ENCODE peak calls at places on chromosomes 16 and 17, in eight cellular contexts. H is CD4-positive, alpha-beta T cell; A is T-helper 1 cell; L is transverse colon; N is activated CD8-positive, alpha-beta memory T cell treated with anti-CD3 and anti-CD28 coated beads for 4 hours; T is pons; K is adrenal gland; D is caudate nucleus. C is an unnamed sample.

GRCh38 chr16:49608095-49608494 is 234.5 kb downstream of the C16orf78 start:
- DNase-seq in N (no peak), A (no peak), D (no peak), T (no peak), H (no peak), K (no peak), L (no peak), C (no peak)

GRCh38 chr17:52754838-52755237 is 596.3 kb upstream of the CA10 start:
- DNase-seq in L (no peak), N (no peak), H (no peak), D (no peak), K (no peak), T (no peak), A (no peak), C (no peak)

GRCh38 chr16:50313596-50314483 is 47.5 kb downstream of the ADCY7 start:
- DNase-seq in T (peak), A (peak), L (no peak), N (no peak), D (no peak), H (peak), K (no peak), C (no peak)

GRCh38 chr17:48626470-48627241 is 498 bp upstream of the HOXB9 start:
- DNase-seq in A (peak), H (no peak), D (no peak), K (no peak), L (peak), N (peak), T (no peak), C (no peak)

GRCh38 chr17:29948460-29949185 is 7.2 kb downstream of the EFCAB5 start:
- DNase-seq in D (no peak), A (no peak), K (no peak), L (no peak), N (no peak), T (no peak), H (no peak), C (no peak)

GRCh38 chr16:67150058-67150832 is 553 bp downstream of the B3GNT9 start:
- DNase-seq in H (peak), A (peak), D (no peak), K (peak), T (no peak), L (no peak), N (no peak), C (no peak)

GRCh38 chr17:46179375-46179999 is 13.7 kb downstream of the KANSL1 start:
- DNase-seq in A (no peak), T (peak), K (no peak), D (no peak), N (no peak), H (no peak), L (no peak), C (no peak)

GRCh38 chr17:50129946-50130777 is at the start of gene SAMD14:
- DNase-seq in N (no peak), D (no peak), H (no peak), K (peak), T (no peak), A (peak), L (no peak), C (peak)

GRCh38 chr16:23949630-23950290 is 114.0 kb downstream of the PRKCB start:
- DNase-seq in N (peak), L (peak), H (peak), A (peak), K (no peak), T (no peak), D (no peak), C (no peak)

GRCh38 chr16:19555938-19556778 is 655 bp downstream of the VPS35L start:
- DNase-seq in H (no peak), N (no peak), A (no peak), D (no peak), T (peak), K (no peak), L (peak), C (peak)